ENCODE peak calls at places on chromosomes 6 and 20, in five cellular contexts. N is upper lobe of right lung, S is heart right ventricle, K is adrenal gland, P is GM10248. I is an unnamed sample.

GRCh38 chr20:49471397-49471796 is 11.1 kb downstream of the KCNB1 start:
- DNase-seq in N (no peak), S (no peak), K (no peak), P (no peak), I (no peak)

GRCh38 chr20:39874049-39874893 is 814.8 kb downstream of the MAFB start:
- DNase-seq in N (peak; percentile 67), S (peak; percentile 88), K (peak; percentile 93), P (peak; percentile 65), I (no peak)

GRCh38 chr6:8080338-8081151 is 16.4 kb upstream of the BLOC1S5 start:
- DNase-seq in N (no peak), S (no peak), K (no peak), P (no peak), I (no peak)

GRCh38 chr20:43938932-43939761 is 24.5 kb downstream of the TOX2 start:
- DNase-seq in N (peak; percentile 77), S (peak; percentile 33), K (peak; percentile 69), P (no peak), I (peak; percentile 72)

GRCh38 chr20:40687384-40688128 is 1.5 kb downstream of the MAFB start:
- DNase-seq in N (peak; percentile 90), S (peak; percentile 47), K (peak; percentile 63), P (no peak), I (no peak)

GRCh38 chr6:149235130-149235561 is 82.4 kb upstream of the TAB2 start:
- DNase-seq in N (no peak), S (peak; percentile 29), K (peak; percentile 64), P (peak; percentile 61), I (peak; percentile 56)

GRCh38 chr6:43891072-43891870 is 121.3 kb downstream of the VEGFA start:
- DNase-seq in N (no peak), S (no peak), K (no peak), P (no peak), I (no peak)

GRCh38 chr6:150632785-150633465 is 33.2 kb downstream of the PLEKHG1 start:
- DNase-seq in N (no peak), S (no peak), K (no peak), P (peak; percentile 59), I (no peak)

GRCh38 chr6:56491606-56492328 is 150.9 kb downstream of the DST start:
- DNase-seq in N (no peak), S (peak; percentile 74), K (peak; percentile 48), P (no peak), I (no peak)

GRCh38 chr6:88166901-88167624 is 916 bp upstream of the CNR1 start:
- DNase-seq in N (peak; percentile 67), S (no peak), K (no peak), P (peak; percentile 37), I (no peak)

GRCh38 chr6:129852257-129852858 is 8.8 kb downstream of the TMEM244 start:
- DNase-seq in N (no peak), S (no peak), K (peak; percentile 9), P (no peak), I (no peak)

GRCh38 chr20:10080554-10080953 is 45.8 kb downstream of the ANKEF1 start:
- DNase-seq in N (no peak), S (no peak), K (no peak), P (no peak), I (no peak)

GRCh38 chr6:28522594-28523557 is 2.8 kb upstream of the GPX5 start:
- DNase-seq in N (no peak), S (no peak), K (no peak), P (no peak), I (no peak)
- TF ChIP-seq CTCF in N (no peak), S (no peak), K (no peak), P (no peak), I (no peak)

GRCh38 chr6:151958332-151958731 is 150.8 kb downstream of the ESR1 start:
- DNase-seq in N (no peak), S (no peak), K (no peak), P (no peak), I (no peak)
- TF ChIP-seq CTCF in N (no peak), S (no peak), K (no peak), P (no peak), I (peak; percentile 30)

GRCh38 chr6:30397697-30398096 is 52.7 kb downstream of the RPP21 start:
- DNase-seq in N (no peak), S (no peak), K (no peak), P (no peak), I (no peak)
- TF ChIP-seq CTCF in N (no peak), S (no peak), K (no peak), P (no peak), I (no peak)

DNA sequence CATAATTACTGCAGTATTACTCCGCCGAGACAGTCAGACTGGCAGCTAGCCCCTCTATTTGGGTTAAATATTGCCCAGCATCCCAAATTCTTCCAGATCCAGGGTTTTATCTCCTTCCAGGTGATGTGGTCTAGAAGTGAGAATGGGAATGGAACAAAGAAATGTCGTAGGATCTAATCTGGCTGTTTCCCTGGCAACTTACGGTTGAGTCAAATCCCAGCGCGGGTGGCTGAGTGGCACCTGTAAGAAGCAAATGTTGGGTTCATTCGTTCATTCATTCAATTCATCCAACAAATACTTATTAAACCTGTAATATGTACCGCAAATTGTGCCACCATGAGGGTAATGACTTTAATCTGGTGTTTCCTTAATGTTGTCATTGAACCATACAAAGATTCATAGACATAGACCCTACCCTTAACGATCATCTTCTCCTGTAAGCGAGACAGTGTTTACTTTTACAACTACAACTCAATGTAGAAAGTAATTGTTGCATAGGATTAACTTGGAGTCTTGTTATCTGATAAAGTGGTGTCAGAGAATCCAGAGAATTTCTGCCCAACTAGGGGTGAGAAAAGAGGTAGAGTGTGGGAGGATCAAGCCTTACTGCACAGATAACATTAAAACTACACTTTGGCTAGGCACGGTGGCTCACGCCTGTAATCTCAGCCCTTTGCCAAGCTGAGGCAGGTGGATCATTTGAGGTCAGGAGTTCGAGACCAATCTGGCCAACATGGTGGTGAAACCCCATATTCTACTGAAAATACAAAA is 91.3 kb upstream of the ADGRF1 start:
- DNase-seq in N (no peak), S (no peak), K (no peak), P (no peak), I (no peak)
- TF ChIP-seq CTCF in N (no peak), S (no peak), K (no peak), P (no peak), I (no peak)

GRCh38 chr6:109865968-109866367 is 112.1 kb upstream of the GPR6 start:
- DNase-seq in N (no peak), S (no peak), K (no peak), P (no peak), I (no peak)
- TF ChIP-seq CTCF in N (no peak), S (no peak), K (no peak), P (no peak), I (no peak)

GRCh38 chr20:17998446-17998845 is 29.6 kb downstream of the MGME1 start:
- DNase-seq in N (no peak), S (no peak), K (no peak), P (no peak), I (no peak)
- TF ChIP-seq CTCF in N (no peak), S (no peak), K (no peak), P (no peak), I (no peak)

GRCh38 chr6:134830945-134831344 is 119.0 kb downstream of the ALDH8A1 start:
- DNase-seq in N (no peak), S (no peak), K (no peak), P (no peak), I (no peak)

GRCh38 chr6:134830194-134830593 is 119.7 kb downstream of the ALDH8A1 start:
- DNase-seq in N (no peak), S (no peak), K (no peak), P (no peak), I (no peak)

GRCh38 chr6:134828641-134829040 is 121.3 kb downstream of the ALDH8A1 start:
- DNase-seq in N (no peak), S (no peak), K (no peak), P (no peak), I (no peak)

GRCh38 chr6:134823635-134824034 is 126.3 kb downstream of the ALDH8A1 start:
- DNase-seq in N (no peak), S (no peak), K (no peak), P (no peak), I (no peak)

GRCh38 chr6:134826889-134827737 is 122.8 kb downstream of the ALDH8A1 start:
- DNase-seq in N (no peak), S (peak; percentile 51), K (peak; percentile 86), P (no peak), I (no peak)
- TF ChIP-seq CTCF in N (no peak), S (no peak), K (no peak), P (no peak), I (no peak)

GRCh38 chr20:48129319-48129973 is 344.2 kb upstream of the SULF2 start:
- DNase-seq in N (no peak), S (no peak), K (no peak), P (no peak), I (no peak)
- TF ChIP-seq CTCF in N (no peak), S (no peak), K (no peak), P (no peak), I (no peak)

DNA sequence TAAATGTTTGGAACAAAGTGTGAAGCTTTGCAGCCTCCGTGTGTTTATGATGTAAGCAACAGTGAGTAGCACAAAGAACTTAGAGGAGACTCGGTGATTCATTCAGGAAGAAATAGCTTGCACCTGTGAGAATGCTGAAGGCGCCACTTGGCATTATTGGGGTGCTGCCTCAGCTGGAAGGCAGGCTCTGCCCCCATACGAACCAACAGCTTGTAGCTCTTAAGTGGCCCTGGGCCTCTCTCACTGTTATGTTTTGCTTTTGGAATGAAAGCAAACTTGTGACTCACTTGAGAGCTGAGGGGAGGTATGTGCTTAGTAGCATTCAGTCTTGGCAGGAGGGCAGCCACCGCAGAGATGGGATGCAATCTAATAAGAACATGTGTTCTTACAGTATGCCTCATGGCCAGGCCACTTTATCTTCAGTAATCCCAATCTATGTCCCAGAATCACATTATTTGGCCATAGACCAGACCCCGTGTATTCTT is 310.7 kb downstream of the EYA4 start:
- DNase-seq in N (peak; percentile 64), S (peak; percentile 15), K (no peak), P (no peak), I (no peak)
- TF ChIP-seq CTCF in N (no peak), S (no peak), K (no peak), P (no peak), I (no peak)

I was measured in CD14-positive monocyte.